ENCODE peak calls at places on chromosome 11, in seven cellular contexts. A is left cardiac atrium, Y is islet precursor cell, M is upper lobe of left lung, G is MCF 10A, W is GM20000, Z is cardiac fibroblast. C is an unnamed sample.
A peak's percentile ranks its signal among the peaks of the same experiment; 100 is the strongest.

GRCh38 chr11:117716652-117717440 is 80.2 kb downstream of the DSCAML1 start:
- DNase-seq in G (no peak), Y (no peak), Z (no peak), W (no peak), A (no peak), M (no peak), C (peak; percentile 47)

GRCh38 chr11:32897103-32897502 is 4.5 kb downstream of the QSER1 start:
- DNase-seq in Y (no peak), G (no peak), W (no peak), A (no peak), M (no peak), Z (no peak), C (no peak)

GRCh38 chr11:31779268-31779879 is 31.7 kb downstream of the PAX6 start:
- DNase-seq in W (no peak), G (peak; percentile 0), Y (peak; percentile 76), A (no peak), Z (peak; percentile 68), M (no peak), C (no peak)

GRCh38 chr11:113587318-113587739 is 112.1 kb upstream of the DRD2 start:
- DNase-seq in Z (peak; percentile 19), M (no peak), Y (no peak), G (peak; percentile 7), W (peak; percentile 21), A (no peak), C (no peak)

GRCh38 chr11:78395597-78395996 is 22.0 kb downstream of the GAB2 start:
- DNase-seq in M (no peak), Y (no peak), A (no peak), W (no peak), G (no peak), Z (no peak), C (no peak)

GRCh38 chr11:118418770-118419169 is 17.4 kb downstream of the ATP5MG start:
- DNase-seq in G (no peak), A (no peak), W (no peak), Z (no peak), Y (no peak), M (no peak), C (no peak)

GRCh38 chr11:126443120-126443519 is 87.6 kb downstream of the ST3GAL4 start:
- DNase-seq in M (no peak), A (no peak), Y (no peak), W (no peak), G (no peak), Z (no peak), C (no peak)

GRCh38 chr11:62805991-62806441 is 776 bp upstream of the NXF1 start:
- DNase-seq in Z (peak; percentile 42), W (peak; percentile 28), A (no peak), G (no peak), Y (no peak), M (no peak), C (peak; percentile 60)

GRCh38 chr11:108635106-108635505 is 29.8 kb upstream of the DDX10 start:
- DNase-seq in W (no peak), Z (no peak), A (no peak), Y (peak; percentile 58), M (no peak), G (no peak), C (no peak)

GRCh38 chr11:11440149-11440548 is 87.1 kb upstream of the CSNK2A3 start:
- DNase-seq in Y (no peak), M (no peak), A (no peak), Z (no peak), W (no peak), G (no peak), C (no peak)

GRCh38 chr11:45028921-45029680 is 78.4 kb upstream of the TP53I11 start:
- DNase-seq in M (no peak), A (no peak), Y (no peak), G (no peak), Z (no peak), W (no peak), C (no peak)

GRCh38 chr11:66116576-66117361 is 46.7 kb downstream of the PACS1 start:
- DNase-seq in W (no peak), A (no peak), Y (no peak), M (no peak), G (no peak), Z (no peak), C (no peak)